ENCODE peak calls at places on chromosome 3, in four cellular contexts. E is endothelial cell, Q is RWPE1, O is mammary epithelial cell. R is an unnamed sample.

GRCh38 chr3:7682822-7683229 is 818.8 kb upstream of the LMCD1 start:
- DNase-seq in E (no peak), Q (peak), O (peak), R (peak)

GRCh38 chr3:182925330-182925943 is 54.9 kb downstream of the DCUN1D1 start:
- DNase-seq in E (no peak), Q (peak), O (peak), R (peak)

GRCh38 chr3:38226273-38226672 is 39.3 kb upstream of the SLC22A13 start:
- DNase-seq in E (no peak), Q (no peak), O (peak), R (no peak)

GRCh38 chr3:152244156-152244888 is 24.4 kb upstream of the MBNL1 start:
- DNase-seq in E (no peak), Q (no peak), O (no peak), R (no peak)

GRCh38 chr3:141124715-141125114 is 73.6 kb downstream of the SPSB4 start:
- DNase-seq in E (no peak), Q (no peak), O (no peak), R (no peak)

GRCh38 chr3:147392083-147392916 is 14.0 kb downstream of the ZIC4 start:
- DNase-seq in E (peak), Q (no peak), O (no peak), R (no peak)

GRCh38 chr3:129618901-129619671 is 12.6 kb upstream of the PLXND1 start:
- DNase-seq in E (no peak), Q (no peak), O (no peak), R (no peak)

GRCh38 chr3:150627557-150627956 is 24.4 kb downstream of the SELENOT start:
- DNase-seq in E (no peak), Q (no peak), O (no peak), R (no peak)

GRCh38 chr3:54783611-54784010 is 144.2 kb downstream of the LRTM1 start:
- DNase-seq in E (no peak), Q (no peak), O (peak), R (no peak)

GRCh38 chr3:14816359-14816758 is 2.4 kb upstream of the FGD5 start:
- DNase-seq in E (no peak), Q (no peak), O (no peak), R (no peak)

GRCh38 chr3:78476076-78476475 is 1291.7 kb downstream of the ROBO1 start:
- DNase-seq in E (no peak), Q (no peak), O (no peak), R (no peak)

DNA sequence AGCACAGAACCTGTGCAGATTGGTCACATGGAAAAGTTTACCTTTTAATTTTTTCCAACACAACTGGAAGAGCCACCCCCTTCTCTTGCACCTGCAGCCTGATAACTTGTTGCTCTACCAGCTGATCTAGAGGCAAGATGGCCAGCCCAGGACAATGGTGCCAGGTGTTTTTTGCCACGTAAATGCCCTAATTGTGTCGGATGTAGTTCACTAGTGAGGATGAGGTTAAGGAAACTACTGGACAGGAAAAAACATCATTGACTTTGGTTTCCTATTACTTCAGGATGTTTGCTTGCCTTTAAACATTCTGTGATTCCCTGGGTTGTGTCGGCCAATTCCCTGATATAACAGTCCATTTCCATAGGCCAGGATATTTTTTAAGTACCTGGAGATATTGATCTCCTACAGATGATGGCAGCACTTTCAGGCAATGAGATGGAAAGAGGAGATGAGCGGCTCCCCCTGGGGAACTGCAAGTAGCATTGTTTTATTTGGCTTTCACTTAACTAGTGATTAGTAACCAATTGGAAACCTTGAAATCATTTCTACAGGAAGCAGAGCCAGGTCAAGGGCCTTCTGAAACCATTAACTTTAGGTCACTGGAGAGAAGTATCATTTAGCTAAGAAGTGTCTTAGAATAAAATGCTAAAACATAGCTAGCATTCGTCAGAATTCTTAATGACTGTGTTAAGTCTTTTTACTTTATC is 72.5 kb downstream of the OSBPL10 start:
- DNase-seq in E (peak), Q (no peak), O (no peak), R (peak)
- TF ChIP-seq CTCF in E (no peak), Q (no peak), O (no peak), R (no peak)

GRCh38 chr3:171113716-171114115 is 87.2 kb upstream of the SLC2A2 start:
- DNase-seq in E (peak), Q (no peak), O (no peak), R (no peak)
- TF ChIP-seq CTCF in E (no peak), Q (no peak), O (no peak), R (no peak)

GRCh38 chr3:194730369-194730768 is 44.7 kb downstream of the FAM43A start:
- DNase-seq in E (no peak), Q (peak), O (peak), R (peak)

GRCh38 chr3:194727435-194728128 is 41.9 kb downstream of the FAM43A start:
- DNase-seq in E (no peak), Q (no peak), O (no peak), R (no peak)

GRCh38 chr3:194732617-194733016 is 46.9 kb downstream of the FAM43A start:
- DNase-seq in E (no peak), Q (no peak), O (no peak), R (no peak)

GRCh38 chr3:194731496-194732073 is 45.9 kb downstream of the FAM43A start:
- DNase-seq in E (no peak), Q (no peak), O (no peak), R (no peak)

DNA sequence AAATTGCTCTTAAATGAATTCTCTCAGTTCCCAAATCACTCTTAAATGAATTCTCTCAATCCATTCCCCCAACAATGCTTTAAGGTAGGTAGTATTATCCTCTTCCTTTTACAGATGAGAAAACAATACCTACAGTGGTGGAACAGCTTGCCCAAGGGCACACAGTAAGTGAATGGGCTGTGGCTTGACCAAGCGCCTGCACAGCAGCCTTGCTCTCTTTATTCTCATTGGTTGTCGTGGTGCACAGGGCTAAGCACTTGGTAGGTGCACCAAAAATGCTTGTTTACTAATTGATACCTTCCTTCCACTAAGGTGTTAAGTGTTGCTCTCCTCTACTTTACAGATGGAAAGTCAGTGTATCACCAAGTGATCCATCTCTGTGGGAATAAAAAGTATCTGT is 43.3 kb downstream of the FAM43A start:
- DNase-seq in E (no peak), Q (no peak), O (no peak), R (no peak)
- TF ChIP-seq CTCF in E (no peak), Q (no peak), O (no peak), R (no peak)

GRCh38 chr3:186425788-186426730 is 64.0 kb upstream of the DGKG start:
- DNase-seq in E (no peak), Q (no peak), O (peak), R (peak)
- TF ChIP-seq CTCF in E (no peak), Q (no peak), O (peak), R (peak)

DNA sequence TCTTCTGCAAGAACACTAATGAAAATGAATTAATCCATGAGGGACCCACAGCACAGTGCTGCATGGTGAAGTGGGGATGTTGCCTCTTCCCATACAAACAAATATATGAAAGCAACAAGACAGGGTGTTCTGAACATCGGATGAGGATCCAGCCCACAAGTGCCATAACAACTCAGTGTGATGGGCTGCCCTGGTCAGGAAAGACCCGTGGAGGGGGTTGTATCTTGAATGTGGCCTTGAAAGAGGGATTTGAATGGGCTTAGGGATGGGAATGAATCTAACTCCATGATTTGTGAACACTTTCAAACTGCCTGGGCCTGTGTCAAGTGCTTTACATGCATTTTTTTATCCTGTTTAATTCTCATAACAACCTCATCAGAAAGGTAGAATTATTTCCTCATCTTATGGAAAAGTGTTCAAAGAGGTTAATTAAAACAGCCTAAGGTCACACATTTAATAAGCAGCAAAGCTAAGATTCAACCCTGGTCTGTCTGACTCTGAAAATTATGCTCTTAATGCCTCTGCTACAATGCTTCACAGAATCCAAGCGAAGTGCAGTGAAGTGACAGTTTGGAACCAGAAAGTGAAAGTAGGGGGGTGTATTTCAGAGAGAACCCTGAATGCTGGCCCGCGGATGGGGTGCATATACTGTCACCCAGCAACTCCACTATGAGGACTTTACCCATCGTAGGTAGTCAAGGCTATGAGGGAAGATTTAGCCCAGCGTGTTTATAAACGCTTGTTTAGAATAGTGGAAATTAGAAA is 65.6 kb upstream of the HEG1 start:
- DNase-seq in E (no peak), Q (no peak), O (no peak), R (no peak)
- TF ChIP-seq CTCF in E (no peak), Q (no peak), O (no peak), R (no peak)

DNA sequence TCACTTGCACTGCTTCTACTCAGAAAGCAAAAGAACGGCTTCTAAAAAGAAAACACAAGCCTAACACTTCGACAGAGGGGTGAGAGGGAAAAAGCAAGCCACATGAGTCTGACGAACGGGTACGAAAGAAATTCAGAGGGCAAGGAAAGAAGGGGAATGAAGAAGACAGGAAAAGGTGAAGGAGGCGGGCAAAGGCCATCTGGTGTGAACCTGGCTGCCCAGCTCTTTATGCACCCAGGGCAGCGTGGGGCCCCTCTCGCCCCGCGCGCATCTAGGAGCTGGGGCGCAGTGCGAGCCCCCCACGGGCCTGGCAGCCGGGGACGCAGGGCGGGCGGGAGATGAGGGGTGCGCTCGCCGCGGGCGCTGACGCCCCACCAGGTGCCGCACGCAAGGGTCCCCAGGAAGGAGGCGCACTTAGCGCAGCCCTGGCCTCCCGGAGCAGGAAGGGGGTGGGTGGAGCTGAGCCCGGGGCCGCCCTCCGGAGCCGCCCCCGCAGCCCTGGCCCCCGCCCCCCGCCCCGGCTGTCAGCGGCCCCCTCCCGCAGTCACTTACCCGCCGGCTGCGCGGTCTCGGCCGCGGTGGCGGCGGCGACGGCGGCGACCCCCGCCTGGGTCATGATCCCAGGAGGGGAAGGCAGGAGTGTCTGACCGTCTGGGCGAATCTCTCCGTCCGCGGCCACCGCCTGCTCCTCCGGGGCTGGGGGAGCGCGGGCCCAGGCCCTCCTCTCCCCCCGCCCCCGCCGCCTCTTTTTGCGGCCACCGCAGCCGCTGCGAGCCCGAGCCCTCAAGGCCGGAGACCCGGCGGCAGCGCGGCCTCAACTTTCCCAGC is at the start of gene USF3:
- DNase-seq in E (peak), Q (peak), O (peak), R (peak)
- TF ChIP-seq CTCF in E (no peak), Q (no peak), O (no peak), R (no peak)

GRCh38 chr3:188037116-188037718 is 116.7 kb upstream of the LPP start:
- DNase-seq in E (peak), Q (no peak), O (peak), R (peak)

GRCh38 chr3:188041193-188041592 is 112.8 kb upstream of the LPP start:
- DNase-seq in E (no peak), Q (no peak), O (no peak), R (no peak)

GRCh38 chr3:188034989-188035388 is 119.0 kb upstream of the LPP start:
- DNase-seq in E (no peak), Q (no peak), O (peak), R (no peak)

GRCh38 chr3:188036375-188036985 is 117.5 kb upstream of the LPP start:
- DNase-seq in E (no peak), Q (no peak), O (no peak), R (no peak)

DNA sequence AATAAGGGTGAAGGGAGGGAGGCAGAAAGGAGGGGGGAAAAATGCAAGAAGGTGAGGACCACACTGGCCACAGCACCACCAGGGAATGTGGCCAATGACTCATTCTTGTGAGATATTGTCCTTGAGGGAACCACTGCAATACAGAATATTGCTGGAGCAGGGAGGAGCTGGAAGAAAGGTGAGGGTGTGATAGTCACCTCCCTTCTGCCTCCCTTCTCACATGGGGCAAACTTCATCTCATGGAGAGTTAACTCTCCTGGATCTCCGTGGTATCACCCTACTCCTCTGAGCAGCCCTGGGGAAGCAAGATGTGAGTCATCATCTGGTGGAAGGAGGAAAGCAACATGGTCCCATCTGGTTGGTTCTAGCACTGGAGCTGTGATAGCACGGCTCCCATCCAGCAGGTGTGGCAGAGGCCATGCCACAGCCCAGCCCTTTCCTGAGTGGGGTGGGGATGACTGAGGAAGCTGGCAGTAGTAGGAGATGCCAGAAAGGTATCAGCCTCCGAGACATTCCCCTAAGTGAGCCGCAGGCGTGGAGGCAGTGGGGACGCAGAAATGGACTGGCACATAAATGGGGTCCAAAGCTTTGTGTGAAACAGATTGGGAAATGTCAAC is 115.9 kb upstream of the LPP start:
- DNase-seq in E (no peak), Q (no peak), O (peak), R (peak)
- TF ChIP-seq CTCF in E (no peak), Q (no peak), O (no peak), R (no peak)